ENCODE peak calls at places on chromosomes 6 and 20, in five cellular contexts. One of them, this sample, is unnamed.

GRCh38 chr6:72669324-72669723 is 47.5 kb downstream of the KCNQ5 start:
- DNase-seq in psoas muscle: no peak
- DNase-seq in AG04450: no peak
- DNase-seq in PC-3: no peak
- DNase-seq in K562: no peak
- DNase-seq in this sample: no peak

GRCh38 chr6:167825059-167825758 is 1.5 kb upstream of the AFDN start:
- DNase-seq in psoas muscle: no peak
- DNase-seq in AG04450: no peak
- DNase-seq in PC-3: no peak
- DNase-seq in K562: peak
- DNase-seq in this sample: no peak

GRCh38 chr20:5877128-5877527 is 73.2 kb downstream of the TRMT6 start:
- DNase-seq in psoas muscle: no peak
- DNase-seq in AG04450: no peak
- DNase-seq in PC-3: no peak
- DNase-seq in K562: no peak
- DNase-seq in this sample: no peak

GRCh38 chr6:105045546-105045945 is 88.6 kb downstream of the LIN28B start:
- DNase-seq in psoas muscle: no peak
- DNase-seq in AG04450: no peak
- DNase-seq in PC-3: peak
- DNase-seq in K562: no peak
- DNase-seq in this sample: no peak

GRCh38 chr20:44134897-44135810 is 51.8 kb downstream of the JPH2 start:
- DNase-seq in psoas muscle: no peak
- DNase-seq in AG04450: no peak
- DNase-seq in PC-3: no peak
- DNase-seq in K562: no peak
- DNase-seq in this sample: no peak

GRCh38 chr20:43751167-43752050 is 24.6 kb upstream of the GTSF1L start:
- DNase-seq in psoas muscle: no peak
- DNase-seq in AG04450: peak
- DNase-seq in PC-3: peak
- DNase-seq in K562: no peak
- DNase-seq in this sample: no peak

GRCh38 chr20:46375771-46376170 is 30.6 kb downstream of the ELMO2 start:
- DNase-seq in psoas muscle: no peak
- DNase-seq in AG04450: no peak
- DNase-seq in PC-3: peak
- DNase-seq in K562: no peak
- DNase-seq in this sample: no peak

GRCh38 chr6:39199976-39200375 is 29.3 kb downstream of the KCNK5 start:
- DNase-seq in psoas muscle: peak
- DNase-seq in AG04450: no peak
- DNase-seq in PC-3: no peak
- DNase-seq in K562: no peak
- DNase-seq in this sample: no peak

GRCh38 chr6:156914171-156914570 is 137.0 kb downstream of the ARID1B start:
- DNase-seq in psoas muscle: no peak
- DNase-seq in AG04450: no peak
- DNase-seq in PC-3: no peak
- DNase-seq in K562: no peak
- DNase-seq in this sample: no peak

GRCh38 chr6:55694148-55694547 is 115.2 kb upstream of the HMGCLL1 start:
- DNase-seq in psoas muscle: no peak
- DNase-seq in AG04450: peak
- DNase-seq in PC-3: peak
- DNase-seq in K562: no peak
- DNase-seq in this sample: no peak

GRCh38 chr20:16945619-16946018 is 197.5 kb downstream of the OTOR start:
- DNase-seq in psoas muscle: no peak
- DNase-seq in AG04450: no peak
- DNase-seq in PC-3: no peak
- DNase-seq in K562: no peak
- DNase-seq in this sample: no peak

GRCh38 chr6:149362289-149362688 is 37.8 kb upstream of the SUMO4 start:
- DNase-seq in psoas muscle: no peak
- DNase-seq in AG04450: no peak
- DNase-seq in PC-3: peak
- DNase-seq in K562: no peak
- DNase-seq in this sample: no peak

GRCh38 chr6:106451419-106451818 is 90.9 kb downstream of the CRYBG1 start:
- DNase-seq in psoas muscle: no peak
- DNase-seq in AG04450: no peak
- DNase-seq in PC-3: no peak
- DNase-seq in K562: no peak
- DNase-seq in this sample: no peak

GRCh38 chr20:49990310-49990720 is 7.5 kb downstream of the SNAI1 start:
- DNase-seq in psoas muscle: no peak
- DNase-seq in AG04450: no peak
- DNase-seq in PC-3: no peak
- DNase-seq in K562: no peak
- DNase-seq in this sample: no peak

GRCh38 chr6:145898376-145898775 is 65.8 kb downstream of the SHPRH start:
- DNase-seq in psoas muscle: peak
- DNase-seq in AG04450: no peak
- DNase-seq in PC-3: peak
- DNase-seq in K562: no peak
- DNase-seq in this sample: no peak

GRCh38 chr6:72691298-72691697 is 69.4 kb downstream of the KCNQ5 start:
- DNase-seq in psoas muscle: no peak
- DNase-seq in AG04450: no peak
- DNase-seq in PC-3: no peak
- DNase-seq in K562: no peak
- DNase-seq in this sample: no peak

GRCh38 chr6:9789201-9789600 is 625.7 kb downstream of the TFAP2A start:
- DNase-seq in psoas muscle: no peak
- DNase-seq in AG04450: no peak
- DNase-seq in PC-3: no peak
- DNase-seq in K562: no peak
- DNase-seq in this sample: no peak

GRCh38 chr6:34237722-34238506 is 1.2 kb downstream of the HMGA1 start:
- DNase-seq in psoas muscle: peak
- DNase-seq in AG04450: no peak
- DNase-seq in PC-3: peak
- DNase-seq in K562: peak
- DNase-seq in this sample: no peak

GRCh38 chr20:18585134-18585533 is 2.7 kb upstream of the DTD1 start:
- DNase-seq in psoas muscle: no peak
- DNase-seq in AG04450: no peak
- DNase-seq in PC-3: peak
- DNase-seq in K562: no peak
- DNase-seq in this sample: no peak

GRCh38 chr6:108755257-108756240 is 92.7 kb upstream of the ARMC2 start:
- DNase-seq in psoas muscle: no peak
- DNase-seq in AG04450: no peak
- DNase-seq in PC-3: no peak
- DNase-seq in K562: no peak
- DNase-seq in this sample: no peak

GRCh38 chr6:89799756-89800155 is 19.8 kb downstream of the MDN1 start:
- DNase-seq in psoas muscle: no peak
- DNase-seq in AG04450: no peak
- DNase-seq in PC-3: no peak
- DNase-seq in K562: no peak
- DNase-seq in this sample: no peak

GRCh38 chr20:53943522-53944291 is 126.7 kb downstream of the BCAS1 start:
- DNase-seq in psoas muscle: no peak
- DNase-seq in AG04450: no peak
- DNase-seq in PC-3: peak
- DNase-seq in K562: peak
- DNase-seq in this sample: peak

GRCh38 chr6:126195625-126196236 is 144.2 kb upstream of the CENPW start:
- DNase-seq in psoas muscle: no peak
- DNase-seq in AG04450: no peak
- DNase-seq in PC-3: no peak
- DNase-seq in K562: peak
- DNase-seq in this sample: no peak

DNA sequence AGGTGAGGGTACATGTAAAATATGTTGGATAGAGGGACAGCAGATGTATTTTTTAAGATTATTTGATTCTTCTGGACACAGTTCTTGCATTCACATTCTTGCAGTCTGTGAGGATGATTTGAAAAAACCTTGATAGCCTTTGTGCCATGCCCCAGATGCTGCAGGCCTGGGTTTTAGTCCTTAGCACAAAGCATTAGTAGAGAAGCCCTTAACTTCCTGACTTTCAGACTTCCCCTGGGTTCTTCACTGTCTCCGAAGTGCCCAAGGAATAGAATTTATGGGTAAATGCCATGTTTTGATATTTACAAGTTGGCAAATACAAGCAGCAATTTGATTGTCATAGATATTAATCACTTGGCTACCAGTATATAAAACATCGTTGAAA is 67.6 kb upstream of the SUPT3H start:
- DNase-seq in psoas muscle: no peak
- DNase-seq in AG04450: no peak
- DNase-seq in PC-3: no peak
- DNase-seq in K562: no peak
- DNase-seq in this sample: no peak
- H3K27ac ChIP-seq in psoas muscle: peak
- H3K27ac ChIP-seq in AG04450: peak
- H3K27ac ChIP-seq in PC-3: peak
- H3K27ac ChIP-seq in K562: peak
- H3K27ac ChIP-seq in this sample: peak

DNA sequence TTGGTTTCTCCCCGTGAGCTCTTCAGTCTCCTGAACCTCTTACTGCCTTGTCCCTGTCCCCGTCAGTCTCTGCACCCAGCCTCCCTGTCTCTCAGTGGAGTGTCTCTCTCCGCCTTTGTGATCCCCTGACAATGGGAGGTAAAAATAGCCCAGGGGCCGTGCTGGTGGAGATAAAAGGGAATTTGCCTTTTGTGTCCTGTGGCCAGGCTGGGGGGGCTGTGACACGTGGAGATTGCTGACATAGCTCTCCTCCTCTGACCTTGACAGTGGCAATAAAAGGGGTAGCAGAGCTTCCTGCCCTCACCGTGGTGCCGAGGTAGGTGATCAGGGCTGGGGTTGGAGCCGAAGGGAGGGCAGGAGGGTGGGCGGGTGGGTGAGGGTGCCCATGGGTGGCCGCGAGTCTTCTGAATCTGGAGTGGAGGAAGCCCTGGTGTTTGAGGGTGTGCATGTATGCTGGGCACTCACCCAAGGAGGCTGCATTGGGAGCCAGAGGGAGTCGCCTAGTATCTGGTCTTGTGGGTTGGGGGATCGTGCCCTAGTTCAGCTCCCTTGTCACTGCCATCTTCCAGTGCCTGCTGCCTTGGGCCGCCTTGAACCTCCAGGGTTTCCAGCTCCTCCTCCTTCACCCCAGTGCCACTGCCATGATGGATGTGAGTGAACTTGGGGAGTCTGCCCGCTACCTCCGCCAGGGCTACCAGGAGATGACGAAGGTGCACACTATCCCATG is 21.9 kb downstream of the MYH7B start:
- DNase-seq in psoas muscle: no peak
- DNase-seq in AG04450: no peak
- DNase-seq in PC-3: no peak
- DNase-seq in K562: peak
- DNase-seq in this sample: no peak
- H3K27ac ChIP-seq in psoas muscle: peak
- H3K27ac ChIP-seq in AG04450: no peak
- H3K27ac ChIP-seq in PC-3: no peak
- H3K27ac ChIP-seq in K562: no peak
- H3K27ac ChIP-seq in this sample: no peak

GRCh38 chr6:11190625-11191245 is 41.7 kb downstream of the NEDD9 start:
- DNase-seq in psoas muscle: no peak
- DNase-seq in AG04450: no peak
- DNase-seq in PC-3: no peak
- DNase-seq in K562: no peak
- DNase-seq in this sample: no peak

GRCh38 chr6:11192167-11192566 is 40.3 kb downstream of the NEDD9 start:
- DNase-seq in psoas muscle: no peak
- DNase-seq in AG04450: no peak
- DNase-seq in PC-3: no peak
- DNase-seq in K562: no peak
- DNase-seq in this sample: no peak

GRCh38 chr6:11196511-11197174 is 35.8 kb downstream of the NEDD9 start:
- DNase-seq in psoas muscle: no peak
- DNase-seq in AG04450: no peak
- DNase-seq in PC-3: no peak
- DNase-seq in K562: no peak
- DNase-seq in this sample: no peak

GRCh38 chr6:11194399-11195274 is 37.8 kb downstream of the NEDD9 start:
- DNase-seq in psoas muscle: no peak
- DNase-seq in AG04450: no peak
- DNase-seq in PC-3: no peak
- DNase-seq in K562: no peak
- DNase-seq in this sample: no peak

DNA sequence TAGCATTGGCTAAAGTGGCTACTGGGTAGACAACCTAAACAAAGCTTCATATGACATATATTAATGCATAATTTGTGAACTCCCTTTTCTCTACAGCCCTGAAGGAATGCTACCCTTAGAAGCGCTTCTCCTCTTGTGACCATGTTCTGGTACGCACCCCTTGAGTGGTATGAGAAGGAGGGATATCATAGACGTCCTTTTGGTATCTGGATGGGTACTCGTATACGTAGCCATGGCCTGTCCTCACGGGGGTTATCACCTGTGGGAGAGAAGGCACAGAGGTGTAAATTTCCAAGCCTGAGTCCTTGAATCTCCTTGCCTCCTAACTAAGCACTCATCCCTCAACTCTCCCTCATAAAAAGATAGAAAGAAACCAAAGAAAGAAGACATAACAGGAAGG is 39.0 kb downstream of the NEDD9 start:
- DNase-seq in psoas muscle: no peak
- DNase-seq in AG04450: no peak
- DNase-seq in PC-3: no peak
- DNase-seq in K562: no peak
- DNase-seq in this sample: no peak
- H3K27ac ChIP-seq in psoas muscle: no peak
- H3K27ac ChIP-seq in AG04450: no peak
- H3K27ac ChIP-seq in PC-3: no peak
- H3K27ac ChIP-seq in K562: no peak
- H3K27ac ChIP-seq in this sample: peak

GRCh38 chr6:83917001-83917400 is 57.5 kb downstream of the CYB5R4 start:
- DNase-seq in psoas muscle: no peak
- DNase-seq in AG04450: no peak
- DNase-seq in PC-3: no peak
- DNase-seq in K562: no peak
- DNase-seq in this sample: no peak

GRCh38 chr6:83920017-83920416 is 60.5 kb downstream of the CYB5R4 start:
- DNase-seq in psoas muscle: no peak
- DNase-seq in AG04450: no peak
- DNase-seq in PC-3: no peak
- DNase-seq in K562: no peak
- DNase-seq in this sample: no peak

DNA sequence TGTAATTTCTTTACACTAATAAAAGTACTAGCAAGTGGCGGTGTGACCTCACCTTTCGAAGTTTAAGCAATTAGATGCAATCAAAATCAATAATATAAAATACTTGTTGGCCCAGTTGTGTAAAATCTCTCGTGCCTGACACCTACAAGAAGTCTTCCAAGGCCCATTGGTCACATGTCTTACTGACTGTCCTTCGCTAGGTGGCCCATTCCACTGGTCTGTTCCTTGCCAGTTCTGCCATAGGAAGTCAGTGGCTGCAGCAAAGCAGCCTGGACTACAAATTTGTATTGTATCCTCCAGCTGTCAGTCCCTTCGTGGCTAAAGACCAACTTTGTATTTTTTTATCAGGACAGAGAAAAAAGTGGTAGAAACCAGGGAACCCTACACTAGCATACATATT is 61.8 kb downstream of the CYB5R4 start:
- DNase-seq in psoas muscle: no peak
- DNase-seq in AG04450: no peak
- DNase-seq in PC-3: no peak
- DNase-seq in K562: no peak
- DNase-seq in this sample: no peak
- H3K27ac ChIP-seq in psoas muscle: no peak
- H3K27ac ChIP-seq in AG04450: no peak
- H3K27ac ChIP-seq in PC-3: no peak
- H3K27ac ChIP-seq in K562: no peak
- H3K27ac ChIP-seq in this sample: no peak

This sample was measured in coronary artery.